ENCODE peak calls at places on chromosome 12, in ten cellular contexts. S is NCI-H146; U is H7; K is activated CD8-positive, alpha-beta memory T cell treated with anti-CD3 and anti-CD28 coated beads, Interleukin-2, amount 10 ng/mL, durations not matched to agents 7 days and 5 days; Z is cardiac fibroblast; G is CD8-positive, alpha-beta memory T cell; Q is A549; V is NCI-H345; J is stimulated activated CD4-positive, alpha-beta T cell treated with anti-CD3 and anti-CD28 coated beads, Interleukin-15, amount 100 ng/mL, for 1 hour; N is T-helper 17 cell. W is an unnamed sample.

GRCh38 chr12:126488786-126489185 is 1423.6 kb downstream of the AACS start:
- DNase-seq in S (no peak), U (no peak), K (no peak), Z (no peak), G (no peak), Q (no peak), V (no peak), J (no peak), N (no peak), W (no peak)

GRCh38 chr12:16245199-16245598 is 32.3 kb downstream of the SLC15A5 start:
- DNase-seq in S (no peak), U (no peak), K (no peak), Z (no peak), G (no peak), Q (no peak), V (no peak), J (no peak), N (no peak), W (no peak)

GRCh38 chr12:120037851-120038250 is 48.8 kb downstream of the BICDL1 start:
- DNase-seq in S (no peak), U (no peak), K (no peak), Z (no peak), G (no peak), Q (no peak), V (no peak), J (no peak), N (no peak), W (no peak)

GRCh38 chr12:11824736-11825135 is 175.3 kb downstream of the ETV6 start:
- DNase-seq in S (no peak), U (no peak), K (no peak), Z (peak; percentile 54), G (no peak), Q (no peak), V (no peak), J (no peak), N (no peak), W (no peak)

GRCh38 chr12:89217472-89217871 is 134.8 kb downstream of the DUSP6 start:
- DNase-seq in S (no peak), U (no peak), K (no peak), Z (no peak), G (no peak), Q (no peak), V (no peak), J (no peak), N (no peak), W (no peak)

GRCh38 chr12:11717533-11717961 is 68.1 kb downstream of the ETV6 start:
- DNase-seq in S (no peak), U (no peak), K (no peak), Z (peak; percentile 71), G (no peak), Q (no peak), V (no peak), J (no peak), N (no peak), W (no peak)

GRCh38 chr12:5272061-5272820 is 159.7 kb upstream of the NTF3 start:
- DNase-seq in S (no peak), U (no peak), K (no peak), Z (no peak), G (no peak), Q (no peak), V (no peak), J (no peak), N (no peak), W (no peak)

GRCh38 chr12:59927041-59927440 is 331.2 kb downstream of the SLC16A7 start:
- DNase-seq in S (no peak), U (no peak), K (no peak), Z (peak; percentile 58), G (no peak), Q (no peak), V (no peak), J (no peak), N (no peak), W (peak; percentile 13)

GRCh38 chr12:726281-727140 is 25.9 kb upstream of the WNK1 start:
- DNase-seq in S (no peak), U (no peak), K (no peak), Z (peak; percentile 43), G (no peak), Q (peak; percentile 54), V (no peak), J (no peak), N (no peak), W (peak; percentile 39)

GRCh38 chr12:95718001-95718400 is 72.6 kb downstream of the NTN4 start:
- DNase-seq in S (no peak), U (no peak), K (no peak), Z (no peak), G (no peak), Q (peak; percentile 12), V (no peak), J (no peak), N (no peak), W (no peak)

GRCh38 chr12:116890330-116890729 is 9.1 kb upstream of the HRK start:
- DNase-seq in S (no peak), U (no peak), K (no peak), Z (no peak), G (no peak), Q (no peak), V (no peak), J (no peak), N (no peak), W (no peak)